ENCODE peak calls at places on chromosomes 16 and 17, in four cellular contexts. One of them, this sample, is unnamed. For H3K27me3, the result is how much of the 10 kb centered on the place peaks cover.

GRCh38 chr17:39001703-39002637 is 34.8 kb upstream of the FBXO47 start:
- DNase-seq in bronchial epithelial cell: peak
- DNase-seq in CD8-positive, alpha-beta T cell: no peak
- DNase-seq in tibial artery: peak
- DNase-seq in this sample: no peak

GRCh38 chr16:53219795-53220194 is 165.0 kb downstream of the CHD9 start:
- DNase-seq in tibial artery: no peak
- DNase-seq in bronchial epithelial cell: peak
- DNase-seq in CD8-positive, alpha-beta T cell: no peak
- DNase-seq in this sample: no peak

GRCh38 chr16:83068686-83069085 is 441.9 kb downstream of the CDH13 start:
- DNase-seq in CD8-positive, alpha-beta T cell: no peak
- DNase-seq in bronchial epithelial cell: no peak
- DNase-seq in tibial artery: no peak
- DNase-seq in this sample: no peak

GRCh38 chr17:1005361-1005946 is 8.5 kb downstream of the TIMM22 start:
- DNase-seq in CD8-positive, alpha-beta T cell: no peak
- DNase-seq in tibial artery: peak
- DNase-seq in bronchial epithelial cell: no peak
- DNase-seq in this sample: no peak

GRCh38 chr16:68490829-68491575 is 42.7 kb upstream of the SMPD3 start:
- DNase-seq in CD8-positive, alpha-beta T cell: no peak
- DNase-seq in bronchial epithelial cell: peak
- DNase-seq in tibial artery: no peak
- DNase-seq in this sample: peak

GRCh38 chr16:54135361-54136275 is 151.0 kb downstream of the IRX3 start:
- DNase-seq in bronchial epithelial cell: peak
- DNase-seq in tibial artery: no peak
- DNase-seq in CD8-positive, alpha-beta T cell: no peak
- DNase-seq in this sample: no peak

GRCh38 chr16:35732046-35732810 is 2272.8 kb downstream of the TP53TG3F start:
- DNase-seq in tibial artery: no peak
- DNase-seq in bronchial epithelial cell: no peak
- DNase-seq in CD8-positive, alpha-beta T cell: no peak
- DNase-seq in this sample: no peak

GRCh38 chr17:146546-146945 is 9.2 kb downstream of the SCGB1C2 start:
- DNase-seq in CD8-positive, alpha-beta T cell: no peak
- DNase-seq in tibial artery: peak
- DNase-seq in bronchial epithelial cell: no peak
- DNase-seq in this sample: no peak

GRCh38 chr17:27576429-27577123 is 54.4 kb upstream of the LGALS9 start:
- DNase-seq in tibial artery: no peak
- DNase-seq in CD8-positive, alpha-beta T cell: no peak
- DNase-seq in bronchial epithelial cell: no peak
- DNase-seq in this sample: no peak

GRCh38 chr17:5798104-5798503 is 213.8 kb upstream of the NLRP1 start:
- DNase-seq in tibial artery: no peak
- DNase-seq in CD8-positive, alpha-beta T cell: no peak
- DNase-seq in bronchial epithelial cell: no peak
- DNase-seq in this sample: no peak

GRCh38 chr17:71338396-71338795 is 782.4 kb upstream of the SOX9 start:
- DNase-seq in tibial artery: no peak
- DNase-seq in CD8-positive, alpha-beta T cell: no peak
- DNase-seq in bronchial epithelial cell: peak
- DNase-seq in this sample: no peak

GRCh38 chr16:31265329-31266245 is 5.8 kb downstream of the ITGAM start:
- DNase-seq in bronchial epithelial cell: peak
- DNase-seq in tibial artery: no peak
- DNase-seq in CD8-positive, alpha-beta T cell: no peak
- DNase-seq in this sample: peak

GRCh38 chr17:69361156-69361555 is 34.2 kb upstream of the ABCA5 start:
- DNase-seq in CD8-positive, alpha-beta T cell: no peak
- DNase-seq in tibial artery: no peak
- DNase-seq in bronchial epithelial cell: no peak
- DNase-seq in this sample: no peak

GRCh38 chr17:16352838-16353701 is at the start of gene CENPV:
- DNase-seq in CD8-positive, alpha-beta T cell: peak
- DNase-seq in bronchial epithelial cell: no peak
- DNase-seq in tibial artery: peak
- DNase-seq in this sample: peak

GRCh38 chr17:49715717-49716279 is 8.0 kb upstream of the SLC35B1 start:
- DNase-seq in tibial artery: no peak
- DNase-seq in bronchial epithelial cell: no peak
- DNase-seq in CD8-positive, alpha-beta T cell: no peak
- DNase-seq in this sample: no peak

GRCh38 chr17:70144260-70144846 is 25.0 kb upstream of the KCNJ2 start:
- DNase-seq in CD8-positive, alpha-beta T cell: no peak
- DNase-seq in bronchial epithelial cell: peak
- DNase-seq in tibial artery: no peak
- DNase-seq in this sample: no peak

GRCh38 chr16:75203667-75204409 is 3.1 kb downstream of the CTRB2 start:
- DNase-seq in tibial artery: no peak
- DNase-seq in CD8-positive, alpha-beta T cell: no peak
- DNase-seq in bronchial epithelial cell: no peak
- DNase-seq in this sample: no peak

GRCh38 chr17:58189436-58190146 is 2.9 kb upstream of the EPX start:
- DNase-seq in bronchial epithelial cell: peak
- DNase-seq in CD8-positive, alpha-beta T cell: no peak
- DNase-seq in tibial artery: no peak
- DNase-seq in this sample: no peak

GRCh38 chr17:7260601-7261376 is 1.5 kb downstream of the CLDN7 start:
- DNase-seq in bronchial epithelial cell: peak
- DNase-seq in tibial artery: no peak
- DNase-seq in CD8-positive, alpha-beta T cell: no peak
- DNase-seq in this sample: no peak

GRCh38 chr16:20938426-20938825 is 37.9 kb downstream of the LYRM1 start:
- DNase-seq in tibial artery: no peak
- DNase-seq in CD8-positive, alpha-beta T cell: no peak
- DNase-seq in bronchial epithelial cell: peak
- DNase-seq in this sample: no peak

DNA sequence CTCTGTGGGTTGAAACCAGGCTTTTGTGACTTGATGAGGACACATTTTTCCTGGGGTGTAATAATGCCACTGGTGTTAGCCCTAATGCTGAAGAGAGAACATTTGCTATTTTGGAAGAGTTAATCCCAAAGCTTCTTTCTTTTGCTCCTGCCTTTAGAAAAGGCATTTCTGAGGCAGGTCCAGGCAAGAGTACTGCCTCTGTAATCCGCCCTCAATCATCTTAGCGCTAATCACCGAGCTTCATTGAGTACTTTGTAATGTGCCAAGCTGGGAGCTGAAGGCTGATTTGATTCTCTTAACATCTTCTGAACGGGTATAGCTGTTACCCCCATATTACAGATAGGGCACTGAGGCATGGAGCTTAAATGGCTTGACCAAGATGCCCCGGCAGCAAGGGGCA is 60.3 kb downstream of the AKAP1 start:
- DNase-seq in tibial artery: no peak
- DNase-seq in bronchial epithelial cell: no peak
- DNase-seq in CD8-positive, alpha-beta T cell: no peak
- DNase-seq in this sample: no peak
- H3K4me3 ChIP-seq in tibial artery: no peak
- H3K4me3 ChIP-seq in bronchial epithelial cell: no peak
- H3K4me3 ChIP-seq in CD8-positive, alpha-beta T cell: no peak
- H3K4me3 ChIP-seq in this sample: no peak

GRCh38 chr17:75003070-75003956 is 9.2 kb upstream of the MRPL58 start:
- DNase-seq in tibial artery: no peak
- DNase-seq in bronchial epithelial cell: no peak
- DNase-seq in CD8-positive, alpha-beta T cell: no peak
- DNase-seq in this sample: no peak
- TF ChIP-seq CTCF in tibial artery: no peak
- TF ChIP-seq CTCF in bronchial epithelial cell: no peak
- TF ChIP-seq CTCF in CD8-positive, alpha-beta T cell: no peak
- TF ChIP-seq CTCF in this sample: no peak

GRCh38 chr17:33523577-33523981 is 230.5 kb upstream of the ASIC2 start:
- DNase-seq in tibial artery: peak
- DNase-seq in bronchial epithelial cell: no peak
- DNase-seq in CD8-positive, alpha-beta T cell: no peak
- DNase-seq in this sample: no peak
- H3K27me3 ChIP-seq in tibial artery: under half
- H3K27me3 ChIP-seq in bronchial epithelial cell: under half
- H3K27me3 ChIP-seq in CD8-positive, alpha-beta T cell: under half
- H3K27me3 ChIP-seq in this sample: under half

DNA sequence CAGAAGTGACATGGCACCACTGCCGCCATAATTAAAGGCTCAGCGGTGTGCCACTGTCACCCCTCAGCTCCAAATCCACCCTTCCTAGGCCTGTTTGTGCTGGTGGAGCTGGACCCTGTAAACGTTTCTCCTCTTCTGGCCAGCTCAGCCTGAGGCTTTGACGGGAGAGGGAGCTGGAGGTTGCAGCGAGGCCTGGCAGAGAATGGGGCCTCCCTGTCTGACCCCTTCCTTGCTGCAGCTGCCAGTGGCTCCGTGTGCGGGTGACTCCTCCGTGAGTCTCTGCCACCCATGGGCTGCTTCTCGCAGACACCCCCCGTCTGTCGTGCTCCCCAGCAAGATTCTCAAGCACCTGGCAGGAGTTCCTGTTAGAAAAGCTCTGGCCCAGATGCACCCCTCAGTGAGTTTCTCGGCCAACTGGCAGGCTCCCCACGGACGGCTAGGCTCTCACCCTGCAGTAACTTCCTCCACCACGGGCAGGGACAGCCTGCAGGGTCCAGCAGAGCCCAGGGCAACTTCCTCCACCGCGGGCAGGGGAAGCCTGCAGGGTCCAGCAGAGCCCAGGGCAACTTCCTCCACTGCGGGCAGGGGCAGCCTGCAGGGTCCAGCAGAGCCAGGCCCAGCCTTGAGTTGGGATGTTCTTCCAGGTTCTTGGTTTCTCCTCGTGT is 4.7 kb upstream of the CHMP6 start:
- DNase-seq in CD8-positive, alpha-beta T cell: no peak
- DNase-seq in bronchial epithelial cell: no peak
- DNase-seq in tibial artery: peak
- DNase-seq in this sample: peak
- H3K4me3 ChIP-seq in CD8-positive, alpha-beta T cell: no peak
- H3K4me3 ChIP-seq in bronchial epithelial cell: no peak
- H3K4me3 ChIP-seq in tibial artery: no peak
- H3K4me3 ChIP-seq in this sample: no peak

GRCh38 chr17:45108595-45109521 is 23.5 kb downstream of the PLCD3 start:
- DNase-seq in CD8-positive, alpha-beta T cell: no peak
- DNase-seq in tibial artery: no peak
- DNase-seq in bronchial epithelial cell: no peak
- DNase-seq in this sample: no peak
- TF ChIP-seq CTCF in CD8-positive, alpha-beta T cell: no peak
- TF ChIP-seq CTCF in tibial artery: no peak
- TF ChIP-seq CTCF in bronchial epithelial cell: peak
- TF ChIP-seq CTCF in this sample: no peak

GRCh38 chr17:73952136-73952497 is 251.4 kb upstream of the RPL38 start:
- DNase-seq in tibial artery: no peak
- DNase-seq in bronchial epithelial cell: no peak
- DNase-seq in CD8-positive, alpha-beta T cell: no peak
- DNase-seq in this sample: no peak
- H3K27me3 ChIP-seq in tibial artery: under half
- H3K27me3 ChIP-seq in bronchial epithelial cell: under half
- H3K27me3 ChIP-seq in CD8-positive, alpha-beta T cell: under half
- H3K27me3 ChIP-seq in this sample: under half

DNA sequence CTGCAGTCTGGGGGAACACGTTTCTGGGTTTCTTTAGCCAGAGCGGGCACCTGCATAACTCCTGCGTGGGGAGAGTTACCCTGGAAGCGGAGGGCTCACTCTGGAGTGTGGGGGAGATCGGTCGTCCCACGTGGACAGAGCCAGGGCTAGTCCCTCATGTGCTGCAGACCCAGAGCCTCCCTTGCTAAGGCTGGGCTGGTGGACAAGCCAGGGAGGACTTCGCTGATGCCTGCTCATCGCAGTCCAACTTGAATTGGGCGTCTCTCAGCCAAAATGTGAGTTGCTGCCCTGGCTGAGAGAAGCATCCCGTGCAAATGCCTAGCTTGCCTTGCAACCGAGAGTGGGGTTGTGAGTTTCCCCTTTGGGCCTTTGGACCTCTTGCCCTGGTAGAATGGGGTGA is 986 bp downstream of the CRISPLD2 start:
- DNase-seq in bronchial epithelial cell: no peak
- DNase-seq in CD8-positive, alpha-beta T cell: no peak
- DNase-seq in tibial artery: no peak
- DNase-seq in this sample: no peak
- H3K4me3 ChIP-seq in bronchial epithelial cell: no peak
- H3K4me3 ChIP-seq in CD8-positive, alpha-beta T cell: no peak
- H3K4me3 ChIP-seq in tibial artery: peak
- H3K4me3 ChIP-seq in this sample: no peak

GRCh38 chr16:4111748-4112696 is 4.2 kb downstream of the ADCY9 start:
- DNase-seq in CD8-positive, alpha-beta T cell: no peak
- DNase-seq in bronchial epithelial cell: no peak
- DNase-seq in tibial artery: no peak
- DNase-seq in this sample: no peak
- TF ChIP-seq CTCF in CD8-positive, alpha-beta T cell: no peak
- TF ChIP-seq CTCF in bronchial epithelial cell: no peak
- TF ChIP-seq CTCF in tibial artery: no peak
- TF ChIP-seq CTCF in this sample: no peak

GRCh38 chr17:79931517-79932309 is 92.5 kb upstream of the CBX4 start:
- DNase-seq in CD8-positive, alpha-beta T cell: no peak
- DNase-seq in tibial artery: no peak
- DNase-seq in bronchial epithelial cell: peak
- DNase-seq in this sample: no peak
- H3K27me3 ChIP-seq in CD8-positive, alpha-beta T cell: under half
- H3K27me3 ChIP-seq in tibial artery: under half
- H3K27me3 ChIP-seq in bronchial epithelial cell: under half
- H3K27me3 ChIP-seq in this sample: under half

GRCh38 chr17:81517009-81517338 is 4.4 kb upstream of the ACTG1 start:
- DNase-seq in bronchial epithelial cell: no peak
- DNase-seq in tibial artery: no peak
- DNase-seq in CD8-positive, alpha-beta T cell: no peak
- DNase-seq in this sample: no peak

GRCh38 chr17:81515530-81516041 is 3.0 kb upstream of the ACTG1 start:
- DNase-seq in CD8-positive, alpha-beta T cell: no peak
- DNase-seq in bronchial epithelial cell: no peak
- DNase-seq in tibial artery: peak
- DNase-seq in this sample: no peak

GRCh38 chr17:81517339-81518112 is 4.9 kb upstream of the ACTG1 start:
- DNase-seq in CD8-positive, alpha-beta T cell: no peak
- DNase-seq in tibial artery: peak
- DNase-seq in bronchial epithelial cell: no peak
- DNase-seq in this sample: peak

GRCh38 chr17:81514735-81515529 is 2.3 kb upstream of the ACTG1 start:
- DNase-seq in tibial artery: peak
- DNase-seq in CD8-positive, alpha-beta T cell: no peak
- DNase-seq in bronchial epithelial cell: peak
- DNase-seq in this sample: peak

GRCh38 chr17:81516439-81516838 is 3.8 kb upstream of the ACTG1 start:
- DNase-seq in tibial artery: no peak
- DNase-seq in CD8-positive, alpha-beta T cell: no peak
- DNase-seq in bronchial epithelial cell: no peak
- DNase-seq in this sample: peak
- H3K4me3 ChIP-seq in tibial artery: peak
- H3K4me3 ChIP-seq in CD8-positive, alpha-beta T cell: no peak
- H3K4me3 ChIP-seq in bronchial epithelial cell: no peak
- H3K4me3 ChIP-seq in this sample: peak